ENCODE peak calls at places on chromosomes 7 and 10, in five cellular contexts. Q, V, F, K and H are unnamed samples. For H3K36me3 and H3K4me1, the result is how much of the 10 kb centered on the place peaks cover.

GRCh38 chr10:992523-993340 is 4.5 kb downstream of the GTPBP4 start:
- DNase-seq in Q (no peak), V (no peak), F (no peak), K (no peak), H (no peak)

GRCh38 chr7:36006656-36007229 is 146.3 kb upstream of the EEPD1 start:
- DNase-seq in Q (no peak), V (no peak), F (no peak), K (no peak), H (no peak)

GRCh38 chr10:71828702-71829101 is 22.3 kb downstream of the PSAP start:
- DNase-seq in Q (no peak), V (no peak), F (no peak), K (no peak), H (no peak)

GRCh38 chr10:8289186-8289924 is 234.9 kb downstream of the GATA3 start:
- DNase-seq in Q (no peak), V (no peak), F (no peak), K (no peak), H (no peak)

GRCh38 chr7:88401009-88401623 is 94.4 kb upstream of the STEAP4 start:
- DNase-seq in Q (peak), V (peak), F (no peak), K (no peak), H (no peak)

GRCh38 chr7:42145539-42145938 is 91.5 kb downstream of the GLI3 start:
- DNase-seq in Q (no peak), V (no peak), F (no peak), K (no peak), H (no peak)

GRCh38 chr10:17123062-17123661 is 6.4 kb downstream of the CUBN start:
- DNase-seq in Q (no peak), V (no peak), F (no peak), K (no peak), H (no peak)

GRCh38 chr7:94344826-94345225 is 49.9 kb upstream of the COL1A2 start:
- DNase-seq in Q (no peak), V (no peak), F (no peak), K (no peak), H (no peak)

GRCh38 chr10:97422921-97423420 is 3.0 kb upstream of the PGAM1 start:
- DNase-seq in Q (no peak), V (no peak), F (no peak), K (no peak), H (no peak)

GRCh38 chr7:1646957-1647891 is 22.9 kb upstream of the ELFN1 start:
- DNase-seq in Q (no peak), V (no peak), F (peak), K (no peak), H (no peak)

GRCh38 chr10:34584164-34584563 is 230.9 kb downstream of the PARD3 start:
- DNase-seq in Q (no peak), V (peak), F (no peak), K (no peak), H (no peak)

GRCh38 chr10:50063100-50063499 is 4.7 kb upstream of the WASHC2A start:
- DNase-seq in Q (no peak), V (no peak), F (no peak), K (no peak), H (no peak)

GRCh38 chr7:116354546-116355422 is 144.4 kb downstream of the TES start:
- DNase-seq in Q (peak), V (peak), F (peak), K (peak), H (peak)

GRCh38 chr7:33762903-33763295 is 142.4 kb upstream of the BMPER start:
- DNase-seq in Q (no peak), V (no peak), F (no peak), K (no peak), H (no peak)

GRCh38 chr10:89857399-89857798 is 156.0 kb downstream of the KIF20B start:
- DNase-seq in Q (no peak), V (no peak), F (no peak), K (no peak), H (no peak)

GRCh38 chr7:115789901-115790300 is 240.7 kb downstream of the TFEC start:
- DNase-seq in Q (no peak), V (no peak), F (no peak), K (no peak), H (no peak)

GRCh38 chr10:113341138-113341537 is 211.7 kb upstream of the HABP2 start:
- DNase-seq in Q (no peak), V (no peak), F (no peak), K (no peak), H (no peak)

GRCh38 chr10:33334839-33335549 is 527 bp upstream of the NRP1 start:
- DNase-seq in Q (peak), V (peak), F (peak), K (peak), H (peak)

GRCh38 chr10:9158675-9159074 is 1104.2 kb downstream of the GATA3 start:
- DNase-seq in Q (no peak), V (no peak), F (no peak), K (no peak), H (no peak)

GRCh38 chr10:60497364-60497763 is 107.7 kb upstream of the ANK3 start:
- DNase-seq in Q (no peak), V (no peak), F (no peak), K (no peak), H (no peak)

GRCh38 chr10:119139464-119140067 is 25.9 kb downstream of the SFXN4 start:
- DNase-seq in Q (peak), V (no peak), F (peak), K (peak), H (peak)

GRCh38 chr7:1721047-1721687 is 51.1 kb downstream of the ELFN1 start:
- DNase-seq in Q (no peak), V (no peak), F (no peak), K (no peak), H (no peak)

GRCh38 chr10:3417096-3417495 is 244.5 kb upstream of the PITRM1 start:
- DNase-seq in Q (no peak), V (no peak), F (no peak), K (no peak), H (no peak)

GRCh38 chr7:55308186-55308929 is 56.8 kb upstream of the LANCL2 start:
- DNase-seq in Q (no peak), V (peak), F (no peak), K (no peak), H (peak)

GRCh38 chr10:102172288-102172687 is 20.1 kb downstream of the NOLC1 start:
- DNase-seq in Q (no peak), V (no peak), F (no peak), K (no peak), H (no peak)
- H3K36me3 ChIP-seq in Q (under half), V (under half), F (under half), K (under half), H (under half)

GRCh38 chr10:131456411-131456810 is 144.9 kb upstream of the TCERG1L start:
- DNase-seq in Q (no peak), V (no peak), F (no peak), K (no peak), H (no peak)
- H3K4me1 ChIP-seq in Q (under half), V (under half), F (under half), K (under half), H (under half)

DNA sequence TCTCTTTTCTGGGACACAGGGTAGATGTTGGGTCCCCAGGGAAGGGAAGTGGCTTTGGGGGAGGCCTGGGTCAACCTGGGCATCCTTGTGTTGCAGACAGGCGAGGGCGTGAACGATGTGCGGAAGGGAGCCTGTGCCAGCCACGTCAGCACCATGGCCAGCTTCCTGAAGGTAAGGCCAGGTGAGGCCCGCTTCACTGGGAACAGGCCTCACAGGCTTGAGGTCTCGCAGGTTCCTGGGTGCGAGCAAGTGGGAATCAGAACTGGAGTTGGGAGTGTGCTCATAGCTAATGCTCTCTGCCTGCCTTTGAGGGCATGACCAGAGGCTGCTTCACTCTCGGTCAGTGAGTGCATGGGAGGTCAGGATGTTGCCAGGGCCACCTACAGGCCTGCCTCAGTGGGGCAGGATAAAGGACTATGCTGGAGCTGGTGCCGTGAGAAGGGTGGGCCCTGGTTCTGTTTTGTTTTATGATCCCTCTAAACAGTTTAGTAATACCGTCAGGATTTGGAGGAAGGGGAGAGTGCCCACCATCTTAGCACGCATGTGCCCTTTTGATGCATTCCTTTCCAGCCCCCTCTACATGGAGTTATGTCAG is 8.4 kb downstream of the DBNL start:
- DNase-seq in Q (no peak), V (no peak), F (peak), K (peak), H (no peak)
- H3K36me3 ChIP-seq in Q (under half), V (under half), F (half or more), K (half or more), H (under half)

GRCh38 chr10:92187101-92187500 is 103.8 kb downstream of the CPEB3 start:
- DNase-seq in Q (no peak), V (no peak), F (no peak), K (no peak), H (no peak)
- H3K4me1 ChIP-seq in Q (under half), V (under half), F (under half), K (under half), H (under half)